ENCODE peak calls at places on chromosome 9, in eight cellular contexts. P, I, O, Y, F, H, G and D are unnamed samples.
A peak's percentile ranks its signal among the peaks of the same experiment; 100 is the strongest.

GRCh38 chr9:130983283-130983670 is 25.7 kb upstream of the LAMC3 start:
- DNase-seq in P (no peak), H (no peak), I (no peak), O (no peak), F (no peak), G (no peak), Y (no peak), D (no peak)

GRCh38 chr9:35079041-35079425 is 709 bp downstream of the FANCG start:
- DNase-seq in F (peak; percentile 69), P (no peak), H (no peak), O (no peak), G (no peak), Y (no peak), I (peak; percentile 38), D (no peak)

GRCh38 chr9:94900222-94901018 is 173.9 kb downstream of the AOPEP start:
- DNase-seq in G (no peak), Y (no peak), F (no peak), O (no peak), P (peak; percentile 90), H (peak; percentile 97), I (no peak), D (no peak)

GRCh38 chr9:135507104-135508035 is 6.9 kb downstream of the MRPS2 start:
- DNase-seq in G (no peak), O (no peak), P (no peak), F (peak; percentile 10), Y (peak; percentile 37), I (no peak), H (no peak), D (peak; percentile 34)

GRCh38 chr9:18269561-18269960 is 204.4 kb upstream of the ADAMTSL1 start:
- DNase-seq in P (no peak), G (no peak), H (no peak), O (no peak), Y (no peak), I (no peak), F (no peak), D (no peak)

GRCh38 chr9:123434619-123435240 is 78.7 kb downstream of the CRB2 start:
- DNase-seq in Y (peak; percentile 48), P (no peak), F (peak; percentile 66), I (peak; percentile 56), H (no peak), G (no peak), O (no peak), D (no peak)

GRCh38 chr9:70093944-70094343 is 50.3 kb downstream of the MAMDC2 start:
- DNase-seq in F (no peak), P (peak; percentile 18), I (no peak), Y (no peak), G (no peak), O (no peak), H (no peak), D (no peak)

GRCh38 chr9:88657893-88658292 is 122.9 kb downstream of the NXNL2 start:
- DNase-seq in H (peak; percentile 82), O (peak; percentile 21), Y (no peak), G (no peak), P (no peak), I (peak; percentile 27), F (no peak), D (no peak)

GRCh38 chr9:134636142-134636507 is 5.5 kb upstream of the COL5A1 start:
- DNase-seq in H (no peak), Y (peak; percentile 74), G (no peak), F (no peak), P (no peak), O (peak; percentile 1), I (no peak), D (peak; percentile 47)

GRCh38 chr9:78566948-78567675 is 270.2 kb downstream of the PSAT1 start:
- DNase-seq in H (peak; percentile 22), I (no peak), P (peak; percentile 33), G (no peak), O (peak; percentile 32), F (no peak), Y (no peak), D (no peak)

DNA sequence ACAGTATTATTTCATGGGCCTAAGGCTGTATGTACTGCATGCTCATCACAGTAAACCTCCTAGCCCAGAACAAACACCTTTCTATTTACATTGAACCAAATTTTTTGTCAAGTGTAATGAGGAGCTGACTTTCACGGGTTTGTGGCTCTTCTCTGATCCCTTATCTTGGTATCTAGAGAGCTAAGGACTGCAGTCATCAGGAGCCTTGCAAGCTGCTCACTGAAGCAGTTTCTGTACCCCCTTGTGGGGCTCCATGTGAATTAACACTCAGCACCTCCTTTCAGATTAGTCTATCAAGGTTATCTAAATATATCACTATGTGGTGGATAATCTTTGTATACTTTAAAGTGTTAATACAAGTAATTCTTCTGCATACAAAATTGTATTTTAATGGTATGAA is 108.2 kb downstream of the AUH start:
- DNase-seq in Y (no peak), O (no peak), F (no peak), G (no peak), P (no peak), H (no peak), I (no peak), D (no peak)
- TF ChIP-seq CTCF in Y (no peak), O (no peak), F (no peak), G (no peak), P (no peak), H (peak; percentile 4), I (peak; percentile 25), D (peak; percentile 24)

DNA sequence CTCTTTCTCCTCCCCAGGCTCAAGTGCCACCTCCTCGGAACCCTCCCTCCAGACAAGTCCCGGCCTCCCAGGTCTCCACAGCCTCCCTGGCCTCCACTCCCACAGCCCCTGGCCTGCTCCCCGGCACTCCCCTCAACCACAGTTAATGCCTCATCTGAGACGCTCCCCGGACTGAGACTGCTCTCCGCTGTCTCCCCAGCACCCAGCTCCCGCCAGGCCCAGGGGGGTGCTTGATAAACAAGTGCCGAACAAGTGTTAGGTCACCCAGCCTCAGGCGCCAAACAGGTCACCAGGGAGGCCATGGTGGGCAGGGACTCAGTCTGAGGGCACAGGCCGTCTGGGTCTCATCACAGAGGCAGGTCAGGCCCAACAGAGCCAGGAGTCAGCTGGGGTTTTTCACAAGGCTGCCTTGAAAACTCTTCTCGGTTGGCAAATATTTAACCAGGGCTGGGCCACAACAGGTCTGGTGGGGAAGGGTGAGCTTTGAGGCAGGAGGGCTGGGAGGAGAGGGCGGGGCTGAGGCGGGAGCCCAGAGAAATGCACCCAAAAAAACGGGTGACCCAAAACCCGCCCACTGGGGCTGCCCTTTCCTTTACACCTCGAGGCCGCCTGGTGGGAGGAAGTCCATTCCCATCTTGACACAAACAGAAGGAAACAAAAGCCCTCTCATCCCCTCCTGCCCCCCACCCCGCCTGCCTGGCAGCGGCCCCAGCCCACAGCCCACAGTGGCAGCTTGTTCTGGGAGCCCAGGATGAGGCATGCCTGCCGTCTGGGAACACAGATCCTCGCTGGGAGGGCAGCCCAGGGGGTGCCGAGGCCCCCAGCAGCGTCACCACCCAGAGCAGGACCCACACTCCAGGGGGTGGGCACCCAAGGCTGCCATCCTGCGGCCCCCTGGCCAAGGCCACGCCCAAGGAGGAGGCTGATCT is 66.6 kb upstream of the STXBP1 start:
- DNase-seq in I (peak; percentile 42), H (peak; percentile 79), G (peak; percentile 64), Y (no peak), O (no peak), P (peak; percentile 57), F (no peak), D (peak; percentile 87)
- TF ChIP-seq CTCF in I (no peak), H (no peak), G (no peak), Y (no peak), O (no peak), P (no peak), F (no peak), D (no peak)

DNA sequence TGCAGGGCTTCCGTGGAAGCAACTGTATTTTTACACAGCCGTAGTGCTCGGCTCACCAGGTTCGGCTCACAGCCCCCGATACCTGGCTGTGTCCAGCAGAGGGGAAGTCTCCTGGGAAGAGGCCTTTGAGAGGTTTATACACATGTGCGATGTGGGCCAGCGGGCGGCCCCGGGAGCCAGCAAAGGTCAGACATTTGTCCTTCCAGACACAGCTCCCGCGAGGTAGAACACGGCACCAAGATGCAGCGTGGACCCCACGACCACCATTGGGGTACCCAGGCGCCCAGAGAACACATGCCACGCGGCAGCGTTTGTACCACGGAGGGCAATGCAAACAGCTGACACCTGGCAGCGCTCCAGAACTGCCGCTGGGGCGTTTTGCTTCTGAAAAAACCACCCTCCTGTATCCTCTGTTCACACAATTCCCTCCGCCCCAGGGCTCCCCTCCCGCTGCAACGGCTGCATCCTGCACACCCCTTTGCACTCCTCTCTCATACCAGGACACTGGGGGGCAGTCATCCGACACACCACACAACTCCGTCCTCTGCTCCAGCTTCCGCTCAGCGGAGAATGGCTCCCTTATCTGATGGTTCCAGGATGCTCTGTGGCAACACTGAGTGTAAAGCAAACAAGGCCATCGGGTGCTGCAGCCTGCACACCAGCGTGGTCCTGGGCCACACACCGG is 235.3 kb downstream of the SYK start:
- DNase-seq in F (peak; percentile 79), H (peak; percentile 97), Y (peak; percentile 91), I (peak; percentile 75), P (peak; percentile 67), G (peak; percentile 39), O (peak; percentile 92), D (no peak)
- TF ChIP-seq CTCF in F (peak; percentile 72), H (peak; percentile 75), Y (peak; percentile 38), I (peak; percentile 57), P (peak; percentile 40), G (peak; percentile 59), O (peak; percentile 78), D (peak; percentile 36)

GRCh38 chr9:752201-752600 is 89.3 kb upstream of the DMRT1 start:
- DNase-seq in Y (peak; percentile 60), F (no peak), P (peak; percentile 97), G (no peak), O (no peak), H (peak; percentile 89), I (no peak), D (peak; percentile 61)

GRCh38 chr9:752681-753200 is 88.8 kb upstream of the DMRT1 start:
- DNase-seq in I (no peak), F (no peak), O (no peak), G (no peak), Y (no peak), H (no peak), P (no peak), D (no peak)

GRCh38 chr9:751137-752051 is 90.1 kb upstream of the DMRT1 start:
- DNase-seq in H (peak; percentile 75), I (no peak), P (peak; percentile 40), F (no peak), Y (no peak), G (no peak), O (no peak), D (no peak)

GRCh38 chr9:755454-756381 is 85.8 kb upstream of the DMRT1 start:
- DNase-seq in G (no peak), Y (peak; percentile 32), H (peak; percentile 90), P (peak; percentile 82), F (no peak), O (no peak), I (no peak), D (no peak)

DNA sequence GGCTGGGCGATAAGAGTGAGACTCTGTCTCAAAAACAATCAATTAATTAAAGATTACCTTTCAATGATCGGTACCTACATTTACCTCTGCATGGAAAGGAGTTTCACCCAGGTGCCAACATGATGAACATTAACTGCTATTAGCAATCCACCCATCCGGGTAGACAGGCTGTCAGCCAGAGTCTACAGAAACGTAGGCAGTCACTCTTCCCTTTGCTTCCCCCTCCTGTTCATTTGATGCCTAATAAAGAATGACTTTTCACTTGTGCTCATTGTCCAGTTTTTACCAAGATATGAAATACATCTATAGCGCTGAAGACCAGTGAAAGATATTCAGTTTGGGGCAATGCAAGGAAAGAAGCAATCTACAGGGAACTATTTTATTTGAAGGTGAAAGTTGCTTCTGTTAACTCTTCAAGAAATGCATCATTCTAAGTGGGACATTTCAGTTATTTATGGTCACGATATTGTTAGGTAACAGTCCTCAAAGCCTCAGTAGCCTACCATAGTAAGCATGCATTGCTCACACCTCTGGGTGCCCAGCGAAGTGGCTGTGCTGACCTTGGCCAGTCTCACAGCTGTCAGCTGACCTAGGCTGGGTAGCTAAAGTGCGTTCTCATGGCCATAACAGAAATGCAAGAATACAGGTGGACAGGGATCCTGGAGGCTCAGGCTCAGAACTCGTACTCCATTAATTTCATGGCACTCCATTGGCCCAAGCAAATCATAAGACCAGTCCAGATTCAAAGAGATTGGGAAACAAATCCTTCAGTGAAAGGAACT is 87.2 kb upstream of the DMRT1 start:
- DNase-seq in P (no peak), I (no peak), O (no peak), H (no peak), F (no peak), G (no peak), Y (peak; percentile 56), D (no peak)
- TF ChIP-seq CTCF in P (no peak), I (no peak), O (no peak), H (no peak), F (no peak), G (no peak), Y (no peak), D (peak; percentile 15)